ENCODE peak calls at places on chromosomes 16 and 17, in six cellular contexts. D, R, Z, Q, A and F are unnamed samples.

GRCh38 chr16:75443301-75443700 is 10.0 kb upstream of the CFDP1 start:
- DNase-seq in A (no peak), Q (no peak), D (no peak), R (no peak), Z (no peak), F (no peak)

GRCh38 chr17:49390548-49391324 is 23.9 kb downstream of the PHB1 start:
- DNase-seq in R (no peak), D (no peak), Z (peak; percentile 80), A (no peak), Q (no peak), F (no peak)

GRCh38 chr17:63040816-63041215 is 74.8 kb downstream of the TANC2 start:
- DNase-seq in R (no peak), A (no peak), Z (no peak), D (no peak), Q (no peak), F (no peak)

GRCh38 chr17:47099987-47100711 is 88.9 kb downstream of the CDC27 start:
- DNase-seq in A (peak; percentile 75), Q (peak; percentile 85), R (peak; percentile 44), D (peak; percentile 91), Z (peak; percentile 91), F (peak; percentile 85)

GRCh38 chr17:32385121-32385520 is 35.2 kb downstream of the ZNF207 start:
- DNase-seq in R (no peak), Q (no peak), A (no peak), Z (no peak), D (no peak), F (no peak)

GRCh38 chr17:50658602-50659001 is 23.9 kb downstream of the ABCC3 start:
- DNase-seq in R (no peak), D (no peak), Q (no peak), Z (no peak), A (no peak), F (no peak)

GRCh38 chr16:70685938-70686375 is at the start of gene MTSS2:
- DNase-seq in D (peak; percentile 97), R (no peak), A (peak; percentile 55), Q (peak; percentile 26), Z (no peak), F (no peak)

GRCh38 chr17:45794840-45795239 is 10.7 kb downstream of the CRHR1 start:
- DNase-seq in Q (no peak), A (no peak), D (peak; percentile 56), R (no peak), Z (no peak), F (no peak)

GRCh38 chr17:17064322-17064721 is 22.1 kb downstream of the MPRIP start:
- DNase-seq in Q (no peak), D (no peak), R (no peak), A (no peak), Z (no peak), F (no peak)

GRCh38 chr17:51121620-51122472 is 1.2 kb upstream of the SPAG9 start:
- DNase-seq in D (peak; percentile 68), A (peak; percentile 83), Z (peak; percentile 21), R (no peak), Q (peak; percentile 40), F (peak; percentile 71)

GRCh38 chr16:21656795-21657768 is 4.7 kb upstream of the IGSF6 start:
- DNase-seq in Q (no peak), Z (peak; percentile 80), D (peak; percentile 78), A (no peak), R (no peak), F (no peak)

GRCh38 chr17:39938140-39938869 is 10.8 kb downstream of the LRRC3C start:
- DNase-seq in R (no peak), Z (no peak), Q (no peak), D (no peak), A (no peak), F (no peak)

GRCh38 chr16:30049871-30050270 is 15.7 kb upstream of the ALDOA start:
- DNase-seq in Q (no peak), R (no peak), A (no peak), Z (no peak), D (no peak), F (no peak)

GRCh38 chr16:25212636-25213035 is 4.1 kb upstream of the AQP8 start:
- DNase-seq in Z (no peak), D (no peak), A (no peak), Q (no peak), R (no peak), F (no peak)

GRCh38 chr16:83738926-83739503 is 68.8 kb upstream of the HSBP1 start:
- DNase-seq in R (no peak), Q (no peak), A (no peak), Z (no peak), D (no peak), F (no peak)

GRCh38 chr17:34673995-34674900 is 94.9 kb downstream of the TMEM132E start:
- DNase-seq in Q (no peak), Z (no peak), A (no peak), R (no peak), D (no peak), F (no peak)

GRCh38 chr17:11031787-11032186 is 193.9 kb upstream of the PIRT start:
- DNase-seq in Q (no peak), A (no peak), D (peak; percentile 45), Z (no peak), R (no peak), F (no peak)

GRCh38 chr17:32988481-32989101 is 3.1 kb upstream of the SPACA3 start:
- DNase-seq in Z (no peak), R (no peak), A (no peak), D (no peak), Q (no peak), F (no peak)

GRCh38 chr16:84976644-84977400 is 34.5 kb downstream of the ZDHHC7 start:
- DNase-seq in A (no peak), R (no peak), D (no peak), Q (no peak), Z (no peak), F (no peak)

GRCh38 chr16:80996688-80997138 is 10.0 kb downstream of the CMC2 start:
- DNase-seq in D (no peak), Q (no peak), R (no peak), A (no peak), Z (no peak), F (no peak)

GRCh38 chr16:906296-906695 is 64.5 kb downstream of the LMF1 start:
- DNase-seq in A (no peak), Z (no peak), D (no peak), R (no peak), Q (no peak), F (no peak)

GRCh38 chr17:36547776-36548175 is 3.1 kb downstream of the GGNBP2 start:
- DNase-seq in Q (no peak), A (no peak), R (no peak), D (no peak), Z (no peak), F (no peak)

GRCh38 chr17:78128616-78129384 is at the start of gene TMC6:
- DNase-seq in A (no peak), Z (peak; percentile 86), Q (peak; percentile 69), R (no peak), D (peak; percentile 74), F (peak; percentile 69)

GRCh38 chr17:58332720-58333395 is 4.3 kb upstream of the TSPOAP1 start:
- DNase-seq in Q (peak; percentile 61), R (no peak), A (no peak), Z (peak; percentile 90), D (no peak), F (no peak)

GRCh38 chr17:1229354-1229890 is 40.8 kb upstream of the BHLHA9 start:
- DNase-seq in Z (peak; percentile 85), R (no peak), A (no peak), D (peak; percentile 50), Q (peak; percentile 30), F (peak; percentile 14)

GRCh38 chr16:31899505-31899904 is 25.9 kb downstream of the ZNF267 start:
- DNase-seq in R (no peak), Q (no peak), Z (no peak), D (no peak), A (no peak), F (no peak)

GRCh38 chr16:31897283-31897682 is 23.7 kb downstream of the ZNF267 start:
- DNase-seq in R (no peak), D (no peak), Z (no peak), Q (no peak), A (no peak), F (no peak)

GRCh38 chr16:31888735-31889134 is 15.1 kb downstream of the ZNF267 start:
- DNase-seq in Q (no peak), A (no peak), R (no peak), D (no peak), Z (no peak), F (no peak)

GRCh38 chr16:31893824-31894223 is 20.2 kb downstream of the ZNF267 start:
- DNase-seq in Q (no peak), A (no peak), R (no peak), Z (no peak), D (no peak), F (no peak)
- H3K9me3 ChIP-seq in Q (peaks cover 7% of the 10 kb centered on the region), A (peaks cover 19% of the 10 kb centered on the region), R (peaks cover 77% of the 10 kb centered on the region), Z (peaks cover 71% of the 10 kb centered on the region), D (peaks cover 36% of the 10 kb centered on the region), F (peaks cover 12% of the 10 kb centered on the region)

GRCh38 chr17:76381633-76382304 is 2.6 kb upstream of the SPHK1 start:
- DNase-seq in A (no peak), Q (no peak), Z (no peak), D (peak; percentile 31), R (no peak), F (no peak)
- H3K27ac ChIP-seq in A (no peak overlapping the region), Q (no peak overlapping the region), Z (no peak overlapping the region), D (no peak overlapping the region), R (peak overlapping the region; percentile 84), F (no peak overlapping the region)

GRCh38 chr16:89407282-89407924 is 83.0 kb downstream of the ANKRD11 start:
- DNase-seq in Q (no peak), Z (no peak), A (no peak), R (no peak), D (no peak), F (no peak)
- H3K4me1 ChIP-seq in Q (peaks cover 99% of the 10 kb centered on the region), Z (peaks cover 43% of the 10 kb centered on the region), A (peaks cover 43% of the 10 kb centered on the region), R (peaks cover 56% of the 10 kb centered on the region), D (peaks cover 75% of the 10 kb centered on the region), F (peaks cover 89% of the 10 kb centered on the region)

GRCh38 chr17:81294512-81295030 is 536 bp downstream of the SLC38A10 start:
- DNase-seq in R (no peak), Z (peak; percentile 17), A (no peak), D (peak; percentile 45), Q (no peak), F (no peak)

GRCh38 chr17:81292450-81292849 is 2.7 kb downstream of the SLC38A10 start:
- DNase-seq in D (no peak), A (no peak), R (no peak), Q (no peak), Z (no peak), F (no peak)

GRCh38 chr17:81298325-81298990 is 3.4 kb upstream of the SLC38A10 start:
- DNase-seq in R (no peak), A (no peak), D (no peak), Q (no peak), Z (no peak), F (no peak)

GRCh38 chr17:81295678-81296381 is 723 bp upstream of the SLC38A10 start:
- DNase-seq in Z (peak; percentile 89), Q (peak; percentile 16), D (peak; percentile 70), A (no peak), R (no peak), F (peak; percentile 52)

DNA sequence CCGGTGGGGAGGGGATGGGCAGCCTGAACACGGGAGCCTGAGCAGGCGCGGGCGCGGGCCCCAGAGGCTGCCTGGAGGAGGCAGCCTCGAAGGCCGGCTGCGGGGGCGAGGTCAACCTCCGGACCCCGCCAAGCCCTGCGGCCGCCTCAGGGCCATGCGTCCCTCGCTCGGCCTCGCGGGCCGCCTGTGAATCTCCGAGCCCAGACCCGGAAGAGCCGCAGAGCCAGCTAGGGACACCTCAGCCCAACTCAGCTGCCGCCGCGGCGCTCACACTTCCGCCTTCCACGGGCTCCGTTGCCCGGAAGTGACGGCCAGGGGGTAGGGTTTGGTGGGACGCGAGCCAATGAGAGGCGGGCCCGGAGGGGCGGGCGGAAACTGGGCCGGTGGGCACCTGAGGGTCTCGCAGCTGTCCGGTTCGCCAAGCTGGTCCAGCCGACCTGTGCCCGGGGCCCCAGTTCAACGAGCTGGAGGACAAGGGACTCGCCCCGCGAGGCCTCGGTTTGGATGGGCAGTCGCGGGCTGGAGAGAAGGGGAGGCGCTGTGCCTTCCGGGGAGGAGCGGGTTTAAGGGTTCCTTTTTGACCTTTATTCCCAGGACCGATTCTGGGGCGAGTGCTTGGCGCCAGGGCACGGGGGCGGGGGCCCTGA is at the start of gene SLC38A10:
- DNase-seq in Q (peak; percentile 93), D (peak; percentile 90), Z (peak; percentile 95), R (peak; percentile 29), A (peak; percentile 76), F (peak; percentile 80)
- H3K9me3 ChIP-seq in Q (no peaks in the 10 kb centered on the region), D (no peaks in the 10 kb centered on the region), Z (no peaks in the 10 kb centered on the region), R (no peaks in the 10 kb centered on the region), A (no peaks in the 10 kb centered on the region), F (no peaks in the 10 kb centered on the region)